ENCODE peak calls at places on chromosomes 3 and 15, in six cellular contexts. B is cardiac fibroblast; T is HT-29; P is stimulated activated CD4-positive, alpha-beta T cell treated with anti-CD3 and anti-CD28 coated beads, TNF-alpha, amount 100 ng/mL, for 1 hour; C is WTC11; N is fibroblast of the conjunctiva. A is an unnamed sample.
A peak's percentile ranks its signal among the peaks of the same experiment; 100 is the strongest.

GRCh38 chr3:158053386-158053785 is 52.8 kb downstream of the SHOX2 start:
- DNase-seq in T (no peak), N (no peak), B (no peak), C (no peak), P (no peak), A (no peak)

GRCh38 chr15:88990185-88990679 is 77.1 kb upstream of the MFGE8 start:
- DNase-seq in T (no peak), P (no peak), B (no peak), N (no peak), C (no peak), A (no peak)

GRCh38 chr3:104987859-104988258 is 378.9 kb upstream of the ALCAM start:
- DNase-seq in T (peak; percentile 22), P (no peak), C (no peak), N (no peak), B (peak; percentile 2), A (no peak)

GRCh38 chr3:169171739-169172138 is 491.8 kb downstream of the MECOM start:
- DNase-seq in C (no peak), B (peak; percentile 68), N (no peak), T (no peak), P (no peak), A (no peak)

GRCh38 chr3:139105154-139105702 is 60.5 kb upstream of the PRR23C start:
- DNase-seq in N (no peak), P (no peak), T (no peak), B (no peak), C (no peak), A (peak; percentile 52)

GRCh38 chr15:66306381-66306780 is 13.0 kb downstream of the DIS3L start:
- DNase-seq in N (no peak), B (no peak), T (no peak), P (no peak), C (no peak), A (no peak)

GRCh38 chr3:194148383-194148782 is 12.4 kb downstream of the HES1 start:
- DNase-seq in P (no peak), T (no peak), B (peak; percentile 71), N (no peak), C (no peak), A (no peak)

GRCh38 chr3:15241341-15241740 is 35.3 kb downstream of the CAPN7 start:
- DNase-seq in P (no peak), N (peak; percentile 12), B (peak; percentile 26), C (peak; percentile 45), T (peak; percentile 5), A (no peak)

GRCh38 chr3:178103140-178103539 is 433.1 kb upstream of the KCNMB2 start:
- DNase-seq in N (no peak), B (peak; percentile 7), T (no peak), C (no peak), P (no peak), A (no peak)

GRCh38 chr3:138440596-138440995 is 6.2 kb downstream of the ESYT3 start:
- DNase-seq in N (no peak), B (peak; percentile 56), P (no peak), C (no peak), T (no peak), A (no peak)

GRCh38 chr3:60017631-60018030 is 967.8 kb upstream of the CFAP20DC start:
- DNase-seq in B (no peak), N (no peak), C (no peak), P (no peak), T (no peak), A (no peak)

GRCh38 chr3:54132685-54133084 is 10.3 kb downstream of the CACNA2D3 start:
- DNase-seq in P (no peak), T (no peak), B (no peak), C (no peak), N (no peak), A (no peak)

GRCh38 chr3:64196236-64196929 is 28.9 kb downstream of the PRICKLE2 start:
- DNase-seq in C (no peak), T (no peak), B (no peak), P (no peak), N (no peak), A (no peak)

GRCh38 chr3:127816783-127817182 is 5.5 kb downstream of the MGLL start:
- DNase-seq in T (no peak), N (no peak), C (no peak), B (no peak), P (no peak), A (peak; percentile 43)

GRCh38 chr3:30332196-30333021 is 274.0 kb upstream of the TGFBR2 start:
- DNase-seq in T (peak; percentile 52), P (no peak), C (no peak), N (no peak), B (no peak), A (peak; percentile 46)

GRCh38 chr3:157089455-157090221 is 70.3 kb downstream of the CCNL1 start:
- DNase-seq in N (no peak), C (no peak), P (no peak), T (peak; percentile 80), B (no peak), A (peak; percentile 28)

GRCh38 chr15:77096541-77096940 is 25.6 kb upstream of the TSPAN3 start:
- DNase-seq in B (no peak), N (no peak), P (no peak), T (no peak), C (no peak), A (no peak)

GRCh38 chr3:26484140-26484539 is 138.4 kb upstream of the LRRC3B start:
- DNase-seq in C (peak; percentile 41), T (peak; percentile 1), N (no peak), P (no peak), B (no peak), A (peak; percentile 17)

GRCh38 chr3:156685198-156685597 is 10.8 kb downstream of the TIPARP start:
- DNase-seq in P (no peak), C (no peak), B (peak; percentile 48), N (peak; percentile 32), T (peak; percentile 45), A (no peak)

GRCh38 chr3:23791678-23792077 is 14.1 kb upstream of the UBE2E1 start:
- DNase-seq in T (no peak), N (no peak), C (no peak), P (no peak), B (no peak), A (no peak)

GRCh38 chr3:60698117-60698516 is 553.1 kb downstream of the FHIT start:
- DNase-seq in P (no peak), T (no peak), N (no peak), B (no peak), C (no peak), A (no peak)

GRCh38 chr3:178289544-178290160 is 246.6 kb upstream of the KCNMB2 start:
- DNase-seq in B (peak; percentile 56), N (no peak), T (no peak), P (no peak), C (no peak), A (no peak)

GRCh38 chr15:89177633-89178306 is 43.6 kb downstream of the RLBP1 start:
- DNase-seq in N (peak; percentile 75), C (peak; percentile 60), P (peak; percentile 43), T (peak; percentile 82), B (peak; percentile 89), A (peak; percentile 51)

GRCh38 chr15:84947947-84948830 is 33.5 kb upstream of the PDE8A start:
- DNase-seq in P (no peak), C (no peak), B (peak; percentile 83), N (peak; percentile 82), T (no peak), A (no peak)

A was measured in ELF-1.